ENCODE peak calls at places on chromosome X, in seven cellular contexts. C, Q, X, U, M, H and T are unnamed samples.

GRCh38 chrX:119655125-119655524 is 37.8 kb downstream of the SEPTIN6 start:
- DNase-seq in C (no peak), X (no peak), M (no peak), U (no peak), H (peak; percentile 11), Q (peak; percentile 40), T (no peak)

GRCh38 chrX:11367609-11368430 is 74.6 kb downstream of the AMELX start:
- DNase-seq in M (no peak), U (no peak), X (no peak), H (no peak), Q (peak; percentile 63), C (no peak), T (no peak)

GRCh38 chrX:46758163-46758955 is 559 bp downstream of the SLC9A7 start:
- DNase-seq in M (no peak), U (no peak), X (no peak), C (peak; percentile 30), H (peak; percentile 28), Q (no peak), T (peak; percentile 35)

GRCh38 chrX:139642241-139642927 is 65.6 kb downstream of the MCF2 start:
- DNase-seq in Q (no peak), M (no peak), C (no peak), U (no peak), X (no peak), H (no peak), T (no peak)

GRCh38 chrX:19846995-19847790 is 40.2 kb downstream of the SH3KBP1 start:
- DNase-seq in X (no peak), U (no peak), M (peak; percentile 16), H (no peak), C (no peak), Q (peak; percentile 16), T (peak; percentile 30)

GRCh38 chrX:40061871-40062524 is 35.8 kb downstream of the BCOR start:
- DNase-seq in Q (no peak), U (no peak), C (no peak), X (no peak), M (no peak), H (no peak), T (no peak)

GRCh38 chrX:119507206-119507605 is 39.0 kb downstream of the SLC25A5 start:
- DNase-seq in M (no peak), U (no peak), C (no peak), Q (no peak), X (no peak), H (no peak), T (no peak)

GRCh38 chrX:16825306-16826035 is 39.2 kb downstream of the TXLNG start:
- DNase-seq in U (no peak), M (no peak), X (no peak), Q (no peak), H (no peak), C (no peak), T (no peak)

GRCh38 chrX:110167952-110168451 is 149.9 kb downstream of the AMMECR1 start:
- DNase-seq in C (no peak), U (no peak), Q (peak; percentile 75), H (peak; percentile 33), M (no peak), X (no peak), T (no peak)

GRCh38 chrX:140572724-140573123 is 67.9 kb upstream of the SOX3 start:
- DNase-seq in H (peak; percentile 61), X (no peak), Q (peak; percentile 1), C (peak; percentile 32), U (peak; percentile 49), M (peak; percentile 10), T (no peak)

GRCh38 chrX:16171039-16171438 is 3.8 kb downstream of the MAGEB17 start:
- DNase-seq in X (no peak), C (no peak), Q (no peak), U (no peak), H (no peak), M (no peak), T (no peak)

GRCh38 chrX:110450050-110450449 is 91.4 kb downstream of the RTL9 start:
- DNase-seq in Q (peak; percentile 64), C (peak; percentile 76), U (peak; percentile 84), X (peak; percentile 32), H (peak; percentile 90), M (peak; percentile 83), T (peak; percentile 44)

GRCh38 chrX:35461164-35461563 is 337.0 kb upstream of the MAGEB16 start:
- DNase-seq in C (no peak), X (no peak), Q (no peak), U (no peak), H (no peak), M (no peak), T (no peak)

GRCh38 chrX:19906293-19906692 is 18.9 kb upstream of the SH3KBP1 start:
- DNase-seq in Q (no peak), M (no peak), U (no peak), X (no peak), H (no peak), C (no peak), T (no peak)

GRCh38 chrX:144801786-144802185 is 445.5 kb upstream of the SPANXN1 start:
- DNase-seq in Q (no peak), C (no peak), X (no peak), U (no peak), H (no peak), M (no peak), T (no peak)

GRCh38 chrX:8939344-8939743 is 94.6 kb downstream of the FAM9B start:
- DNase-seq in U (no peak), C (no peak), X (no peak), H (no peak), M (no peak), Q (no peak), T (no peak)

GRCh38 chrX:150506486-150506885 is 61.9 kb upstream of the MTM1 start:
- DNase-seq in U (no peak), Q (no peak), M (no peak), X (no peak), H (peak; percentile 35), C (no peak), T (no peak)

GRCh38 chrX:100829730-100830129 is 9.5 kb downstream of the CSTF2 start:
- DNase-seq in H (no peak), X (no peak), M (no peak), U (no peak), Q (no peak), C (no peak), T (no peak)

GRCh38 chrX:148609766-148610698 is 109.6 kb downstream of the AFF2 start:
- DNase-seq in U (no peak), Q (no peak), C (no peak), X (no peak), H (no peak), M (no peak), T (no peak)

GRCh38 chrX:79413009-79413408 is 45.9 kb upstream of the ITM2A start:
- DNase-seq in X (no peak), C (no peak), H (no peak), U (no peak), Q (peak; percentile 7), M (peak; percentile 6), T (no peak)

DNA sequence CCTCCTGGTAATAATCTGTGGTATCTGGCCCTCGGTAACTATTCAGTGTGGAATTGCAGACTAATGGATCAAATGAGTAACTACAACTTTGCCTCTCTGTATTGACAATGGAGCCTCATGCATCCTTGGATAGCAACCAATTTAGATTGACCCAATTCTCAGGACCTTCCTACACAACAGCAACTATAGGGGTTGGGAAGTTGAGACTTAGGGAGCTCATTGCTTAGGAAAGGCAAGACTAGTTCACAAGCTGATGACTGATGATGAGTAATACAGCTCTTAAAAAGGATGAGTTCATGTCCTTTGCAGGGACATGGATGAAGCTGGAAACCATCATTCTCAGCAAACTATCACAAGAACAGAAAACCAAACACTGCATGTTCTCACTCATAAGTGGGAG is 47.5 kb upstream of the KLHL13 start:
- DNase-seq in Q (no peak), X (no peak), H (no peak), U (no peak), M (no peak), C (no peak), T (no peak)
- TF ChIP-seq POLR2A in Q (no peak), X (no peak), H (no peak), U (no peak), M (no peak), C (no peak), T (no peak)

DNA sequence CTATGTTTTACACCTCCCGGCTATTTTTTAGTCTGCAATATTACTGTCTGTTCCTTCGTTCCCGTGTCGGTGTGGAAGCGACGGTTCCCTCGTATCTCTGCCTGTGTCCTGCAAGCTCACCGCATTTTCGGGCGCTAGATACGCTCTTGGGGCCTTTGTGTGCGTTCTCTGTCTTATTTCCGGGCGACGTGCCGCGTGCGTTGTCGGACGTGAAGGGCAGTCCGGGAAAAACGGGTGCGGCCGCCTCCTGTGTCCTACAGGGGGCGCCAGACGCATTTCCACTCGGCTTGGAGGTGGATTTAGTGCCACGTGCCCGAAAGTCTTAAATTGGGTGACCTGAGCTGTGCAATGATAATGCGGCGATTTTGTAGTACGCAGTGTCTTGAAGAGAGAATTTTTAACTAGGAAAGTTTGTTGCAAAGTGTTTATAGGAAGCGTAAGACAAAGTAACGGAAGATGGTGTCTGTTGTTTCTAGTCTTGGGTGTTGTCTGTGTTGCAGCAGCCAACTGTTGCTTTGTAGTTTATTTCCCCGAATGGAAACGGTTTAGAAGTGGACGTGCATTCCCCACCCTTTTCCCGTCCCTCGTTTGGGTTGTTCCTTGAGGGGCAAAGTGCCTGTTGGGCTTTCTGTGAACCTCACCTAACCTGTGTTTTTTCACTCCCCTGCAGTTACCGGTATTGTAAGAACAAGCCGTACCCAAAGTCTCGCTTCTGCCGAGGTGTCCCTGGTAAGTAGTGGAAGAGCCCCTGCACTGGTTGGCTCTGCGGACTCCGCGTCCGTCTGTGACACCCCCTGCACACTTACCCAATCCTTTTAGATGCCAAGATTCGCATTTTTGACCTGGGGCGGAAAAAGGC is 720 bp downstream of the RPL10 start:
- DNase-seq in Q (peak; percentile 61), M (peak; percentile 83), C (peak; percentile 79), U (peak; percentile 89), H (peak; percentile 87), X (no peak), T (peak; percentile 87)
- TF ChIP-seq POLR2A in Q (no peak), M (no peak), C (no peak), U (no peak), H (no peak), X (peak; percentile 30), T (no peak)

GRCh38 chrX:53094584-53094908 is 604 bp downstream of the KANTR start:
- DNase-seq in X (no peak), U (no peak), C (no peak), H (no peak), Q (no peak), M (no peak), T (no peak)

GRCh38 chrX:53091354-53091753 is 2.6 kb upstream of the KANTR start:
- DNase-seq in Q (no peak), X (no peak), C (no peak), M (no peak), U (no peak), H (no peak), T (no peak)

GRCh38 chrX:53093177-53093655 is 726 bp upstream of the KANTR start:
- DNase-seq in X (peak; percentile 48), M (peak; percentile 77), Q (peak; percentile 78), C (peak; percentile 81), U (peak; percentile 85), H (peak; percentile 87), T (peak; percentile 78)

GRCh38 chrX:53095796-53096195 is 1.9 kb downstream of the KANTR start:
- DNase-seq in M (no peak), H (no peak), U (no peak), C (no peak), Q (no peak), X (no peak), T (no peak)

GRCh38 chrX:53093748-53094583 is at the start of gene KANTR:
- DNase-seq in U (peak; percentile 84), C (peak; percentile 76), M (peak; percentile 80), Q (peak; percentile 94), H (peak; percentile 88), X (peak; percentile 66), T (peak; percentile 85)
- TF ChIP-seq POLR2A in U (no peak), C (peak; percentile 76), M (peak; percentile 83), Q (peak; percentile 54), H (peak; percentile 61), X (no peak), T (peak; percentile 63)

GRCh38 chrX:130165703-130166502 is at the start of gene AIFM1:
- DNase-seq in U (peak; percentile 90), Q (peak; percentile 93), H (peak; percentile 90), M (peak; percentile 76), C (peak; percentile 92), X (peak; percentile 72), T (peak; percentile 91)
- TF ChIP-seq POLR2A in U (no peak), Q (peak; percentile 93), H (peak; percentile 58), M (peak; percentile 52), C (peak; percentile 62), X (peak; percentile 80), T (peak; percentile 46)